ENCODE peak calls at places on chromosomes 7 and 10, in ten cellular contexts. T is nephron progenitor cell; S is fibroblast of lung; E is stimulated activated CD8-positive, alpha-beta memory T cell treated with anti-CD3 and anti-CD28 coated beads, Interleukin-7, amount 100 ng/mL, for 1 hour; G is ELF-1; J is prostate gland; Q is H4; U is ecto neural progenitor cell; R is left kidney; H is activated T-helper 1 cell treated with anti-CD3 and anti-CD28 coated beads, Interleukin-2, amount 50 U/mL, for 16 hours. D is an unnamed sample.

GRCh38 chr7:953547-954327 is 743 bp downstream of the ADAP1 start:
- DNase-seq in T (peak; percentile 58), S (peak; percentile 19), E (no peak), G (no peak), J (peak; percentile 55), Q (no peak), U (no peak), R (peak; percentile 82), H (no peak), D (no peak)

GRCh38 chr10:71697938-71698709 is 21.5 kb downstream of the C10orf105 start:
- DNase-seq in T (no peak), S (no peak), E (peak; percentile 12), G (no peak), J (no peak), Q (no peak), U (no peak), R (no peak), H (peak; percentile 34), D (no peak)

GRCh38 chr10:75450062-75450429 is 18.6 kb downstream of the LRMDA start:
- DNase-seq in T (no peak), S (no peak), E (no peak), G (no peak), J (no peak), Q (no peak), U (no peak), R (peak; percentile 72), H (no peak), D (no peak)

GRCh38 chr10:81135851-81136250 is 598.1 kb downstream of the SH2D4B start:
- DNase-seq in T (no peak), S (no peak), E (no peak), G (no peak), J (no peak), Q (no peak), U (no peak), R (no peak), H (no peak), D (no peak)

GRCh38 chr7:38512704-38513103 is 118.5 kb downstream of the AMPH start:
- DNase-seq in T (no peak), S (peak; percentile 34), E (no peak), G (no peak), J (no peak), Q (no peak), U (no peak), R (peak; percentile 50), H (no peak), D (no peak)

GRCh38 chr10:129531195-129531968 is 64.3 kb downstream of the MGMT start:
- DNase-seq in T (no peak), S (peak; percentile 10), E (no peak), G (peak; percentile 23), J (no peak), Q (peak; percentile 30), U (no peak), R (peak; percentile 54), H (no peak), D (no peak)

GRCh38 chr10:68800196-68800595 is 27.1 kb upstream of the STOX1 start:
- DNase-seq in T (no peak), S (no peak), E (no peak), G (no peak), J (no peak), Q (no peak), U (no peak), R (no peak), H (no peak), D (no peak)

GRCh38 chr10:73899401-73899780 is 11.5 kb upstream of the PLAU start:
- DNase-seq in T (no peak), S (peak; percentile 70), E (no peak), G (no peak), J (no peak), Q (peak; percentile 88), U (no peak), R (no peak), H (no peak), D (no peak)

GRCh38 chr10:97278491-97278989 is 13.9 kb downstream of the ARHGAP19 start:
- DNase-seq in T (no peak), S (peak; percentile 99), E (no peak), G (no peak), J (no peak), Q (peak; percentile 72), U (no peak), R (peak; percentile 80), H (no peak), D (peak; percentile 5)

GRCh38 chr10:49151025-49151445 is 17.2 kb upstream of the FAM170B start:
- DNase-seq in T (no peak), S (no peak), E (no peak), G (no peak), J (no peak), Q (no peak), U (no peak), R (no peak), H (no peak), D (no peak)